ENCODE peak calls at places on chromosomes 16 and 17, in ten cellular contexts. X is Peyer's patch; Y is GM12891; A is GM06990; G is NCI-H510A; C is thyroid gland; B is uterus; V is cardiac fibroblast; J is activated effector memory CD4-positive, alpha-beta T cell treated with anti-CD3 and anti-CD28 coated beads, Interleukin-2, amount 50 U/mL, for 16 hours; Z is sciatic nerve. D is an unnamed sample.

GRCh38 chr17:20991276-20992037 is 51.4 kb downstream of the USP22 start:
- DNase-seq in X (peak; percentile 44), Y (no peak), A (no peak), G (no peak), C (no peak), B (no peak), V (no peak), J (peak; percentile 44), Z (peak; percentile 56), D (no peak)

GRCh38 chr16:6377956-6378355 is 954.7 kb upstream of the RBFOX1 start:
- DNase-seq in X (no peak), Y (no peak), A (no peak), G (no peak), C (no peak), B (no peak), V (no peak), J (no peak), Z (no peak), D (no peak)

GRCh38 chr17:63702223-63702577 is 2.3 kb upstream of the LIMD2 start:
- DNase-seq in X (no peak), Y (no peak), A (no peak), G (peak; percentile 66), C (no peak), B (no peak), V (no peak), J (peak; percentile 86), Z (peak; percentile 63), D (no peak)

GRCh38 chr16:31404353-31405064 is 11.4 kb downstream of the ITGAD start:
- DNase-seq in X (no peak), Y (no peak), A (no peak), G (no peak), C (no peak), B (no peak), V (peak; percentile 44), J (no peak), Z (no peak), D (no peak)

GRCh38 chr16:71499775-71500364 is 10.7 kb upstream of the ZNF19 start:
- DNase-seq in X (no peak), Y (peak; percentile 24), A (peak; percentile 13), G (no peak), C (peak; percentile 27), B (no peak), V (peak; percentile 73), J (peak; percentile 66), Z (no peak), D (peak; percentile 78)

GRCh38 chr17:1107777-1108559 is 71.8 kb downstream of the ABR start:
- DNase-seq in X (peak; percentile 71), Y (no peak), A (no peak), G (no peak), C (no peak), B (no peak), V (no peak), J (peak; percentile 68), Z (no peak), D (no peak)

GRCh38 chr17:72976971-72977767 is 115.3 kb downstream of the SLC39A11 start:
- DNase-seq in X (no peak), Y (no peak), A (no peak), G (no peak), C (peak; percentile 81), B (peak; percentile 45), V (peak; percentile 95), J (no peak), Z (no peak), D (peak; percentile 77)

GRCh38 chr17:35640977-35641526 is 53.9 kb downstream of the AP2B1 start:
- DNase-seq in X (no peak), Y (no peak), A (no peak), G (no peak), C (no peak), B (no peak), V (no peak), J (no peak), Z (no peak), D (no peak)

GRCh38 chr16:16805809-16806208 is 426.9 kb downstream of the NPIPA7 start:
- DNase-seq in X (no peak), Y (no peak), A (no peak), G (no peak), C (no peak), B (no peak), V (no peak), J (no peak), Z (no peak), D (no peak)

GRCh38 chr17:2237960-2238359 is 65.6 kb downstream of the SMG6 start:
- DNase-seq in X (no peak), Y (no peak), A (no peak), G (no peak), C (no peak), B (no peak), V (no peak), J (no peak), Z (no peak), D (no peak)

GRCh38 chr17:59366040-59366757 is 34.7 kb downstream of the YPEL2 start:
- DNase-seq in X (no peak), Y (no peak), A (no peak), G (no peak), C (peak; percentile 63), B (no peak), V (peak; percentile 18), J (no peak), Z (no peak), D (peak; percentile 43)

GRCh38 chr17:70259400-70259799 is 90.1 kb downstream of the KCNJ2 start:
- DNase-seq in X (no peak), Y (no peak), A (no peak), G (no peak), C (no peak), B (no peak), V (no peak), J (no peak), Z (no peak), D (no peak)

GRCh38 chr17:48617515-48618365 is 2.6 kb upstream of the HOXB8 start:
- DNase-seq in X (no peak), Y (no peak), A (no peak), G (no peak), C (no peak), B (no peak), V (no peak), J (no peak), Z (no peak), D (no peak)

GRCh38 chr17:14359251-14359939 is 58.5 kb downstream of the HS3ST3B1 start:
- DNase-seq in X (no peak), Y (no peak), A (peak; percentile 38), G (no peak), C (no peak), B (no peak), V (no peak), J (no peak), Z (no peak), D (no peak)

GRCh38 chr17:5780476-5780875 is 196.2 kb upstream of the NLRP1 start:
- DNase-seq in X (no peak), Y (no peak), A (no peak), G (no peak), C (no peak), B (no peak), V (peak; percentile 6), J (no peak), Z (no peak), D (peak; percentile 81)

GRCh38 chr17:66451188-66452149 is 149.1 kb downstream of the PRKCA start:
- DNase-seq in X (peak; percentile 63), Y (no peak), A (no peak), G (no peak), C (no peak), B (no peak), V (no peak), J (no peak), Z (no peak), D (peak; percentile 62)

GRCh38 chr17:50079334-50080095 is 15.6 kb upstream of the PDK2 start:
- DNase-seq in X (peak; percentile 86), Y (no peak), A (no peak), G (peak; percentile 24), C (no peak), B (no peak), V (peak; percentile 51), J (no peak), Z (no peak), D (peak; percentile 77)

GRCh38 chr16:66728117-66728787 is 23.2 kb downstream of the DYNC1LI2 start:
- DNase-seq in X (no peak), Y (no peak), A (no peak), G (no peak), C (peak; percentile 66), B (peak; percentile 27), V (peak; percentile 86), J (no peak), Z (no peak), D (peak; percentile 75)

GRCh38 chr17:71283486-71283885 is 837.3 kb upstream of the SOX9 start:
- DNase-seq in X (no peak), Y (no peak), A (no peak), G (no peak), C (no peak), B (no peak), V (no peak), J (no peak), Z (no peak), D (no peak)

GRCh38 chr17:75878174-75878998 is at the start of gene TRIM47:
- DNase-seq in X (peak; percentile 83), Y (no peak), A (peak; percentile 59), G (peak; percentile 52), C (peak; percentile 62), B (peak; percentile 85), V (peak; percentile 88), J (no peak), Z (peak; percentile 81), D (peak; percentile 72)

GRCh38 chr17:6346387-6346786 is 88.5 kb downstream of the AIPL1 start:
- DNase-seq in X (no peak), Y (no peak), A (no peak), G (no peak), C (no peak), B (no peak), V (no peak), J (no peak), Z (no peak), D (no peak)

GRCh38 chr17:2940352-2940751 is 123.1 kb downstream of the OR1D5 start:
- DNase-seq in X (no peak), Y (no peak), A (no peak), G (no peak), C (peak; percentile 50), B (peak; percentile 26), V (peak; percentile 52), J (no peak), Z (no peak), D (no peak)

GRCh38 chr16:9134739-9135138 is 43.3 kb downstream of the HAPSTR1 start:
- DNase-seq in X (peak; percentile 69), Y (peak; percentile 64), A (peak; percentile 72), G (peak; percentile 37), C (peak; percentile 39), B (no peak), V (peak; percentile 61), J (peak; percentile 82), Z (peak; percentile 60), D (peak; percentile 76)

GRCh38 chr17:34171245-34171818 is 83.8 kb upstream of the CCL2 start:
- DNase-seq in X (no peak), Y (peak; percentile 35), A (no peak), G (no peak), C (peak; percentile 55), B (peak; percentile 32), V (peak; percentile 70), J (peak; percentile 78), Z (peak; percentile 68), D (peak; percentile 87)

GRCh38 chr16:49795513-49795912 is 60.4 kb downstream of the ZNF423 start:
- DNase-seq in X (no peak), Y (no peak), A (no peak), G (no peak), C (no peak), B (no peak), V (no peak), J (no peak), Z (no peak), D (no peak)

GRCh38 chr17:69435986-69436696 is 21.6 kb downstream of the MAP2K6 start:
- DNase-seq in X (no peak), Y (no peak), A (no peak), G (no peak), C (no peak), B (no peak), V (no peak), J (no peak), Z (no peak), D (no peak)